ENCODE peak calls at places on chromosomes 3 and 15, in ten cellular contexts. T is tibial artery, N is OCI-LY7, B is endothelial cell of umbilical vein, Z is sigmoid colon, I is cardiac muscle cell, F is heart right ventricle, H is stomach, X is Peyer's patch, W is osteoblast. Q is an unnamed sample.

GRCh38 chr3:29004885-29005599 is 275.8 kb upstream of the RBMS3 start:
- DNase-seq in T (no peak), N (no peak), B (no peak), Z (no peak), I (no peak), F (no peak), H (no peak), X (no peak), W (no peak), Q (no peak)

GRCh38 chr3:58370407-58370806 is 37.7 kb downstream of the PXK start:
- DNase-seq in T (no peak), N (no peak), B (no peak), Z (no peak), I (no peak), F (no peak), H (no peak), X (no peak), W (no peak), Q (no peak)

GRCh38 chr3:81249540-81250029 is 511.9 kb downstream of the GBE1 start:
- DNase-seq in T (no peak), N (no peak), B (peak; percentile 54), Z (no peak), I (peak; percentile 29), F (no peak), H (no peak), X (no peak), W (no peak), Q (no peak)

GRCh38 chr15:40449275-40449674 is 8.5 kb downstream of the BAHD1 start:
- DNase-seq in T (no peak), N (no peak), B (no peak), Z (no peak), I (peak; percentile 40), F (no peak), H (no peak), X (no peak), W (peak; percentile 81), Q (no peak)

GRCh38 chr3:99711361-99711760 is 73.0 kb downstream of the COL8A1 start:
- DNase-seq in T (no peak), N (no peak), B (no peak), Z (no peak), I (no peak), F (no peak), H (no peak), X (no peak), W (no peak), Q (no peak)

GRCh38 chr3:170826047-170826446 is 43.9 kb downstream of the RPL22L1 start:
- DNase-seq in T (no peak), N (no peak), B (no peak), Z (no peak), I (no peak), F (no peak), H (no peak), X (no peak), W (peak; percentile 53), Q (no peak)

GRCh38 chr3:126434264-126434590 is 39.5 kb downstream of the CFAP100 start:
- DNase-seq in T (no peak), N (no peak), B (no peak), Z (peak; percentile 48), I (no peak), F (no peak), H (peak; percentile 20), X (peak; percentile 41), W (no peak), Q (peak; percentile 11)

GRCh38 chr3:188319569-188319968 is 165.6 kb downstream of the LPP start:
- DNase-seq in T (no peak), N (no peak), B (peak; percentile 38), Z (no peak), I (peak; percentile 33), F (no peak), H (no peak), X (no peak), W (peak; percentile 21), Q (no peak)

GRCh38 chr3:100927775-100928174 is 65.4 kb downstream of the ABI3BP start:
- DNase-seq in T (no peak), N (no peak), B (no peak), Z (no peak), I (no peak), F (no peak), H (no peak), X (no peak), W (no peak), Q (no peak)

GRCh38 chr3:28139967-28140634 is 101.3 kb upstream of the CMC1 start:
- DNase-seq in T (no peak), N (no peak), B (no peak), Z (no peak), I (peak; percentile 31), F (no peak), H (no peak), X (peak; percentile 46), W (no peak), Q (no peak)

GRCh38 chr3:136903899-136904298 is 41.9 kb downstream of the NCK1 start:
- DNase-seq in T (no peak), N (no peak), B (no peak), Z (no peak), I (no peak), F (no peak), H (no peak), X (no peak), W (no peak), Q (no peak)

GRCh38 chr3:136901391-136901790 is 39.4 kb downstream of the NCK1 start:
- DNase-seq in T (no peak), N (no peak), B (peak; percentile 76), Z (no peak), I (no peak), F (no peak), H (no peak), X (no peak), W (no peak), Q (no peak)

GRCh38 chr3:136899622-136900158 is 37.7 kb downstream of the NCK1 start:
- DNase-seq in T (no peak), N (no peak), B (peak; percentile 42), Z (no peak), I (peak; percentile 13), F (no peak), H (no peak), X (no peak), W (no peak), Q (no peak)

GRCh38 chr3:136898549-136898948 is 36.5 kb downstream of the NCK1 start:
- DNase-seq in T (no peak), N (no peak), B (peak; percentile 29), Z (no peak), I (no peak), F (no peak), H (no peak), X (no peak), W (no peak), Q (no peak)

GRCh38 chr3:136898954-136899353 is 36.9 kb downstream of the NCK1 start:
- DNase-seq in T (no peak), N (no peak), B (peak; percentile 39), Z (no peak), I (no peak), F (no peak), H (no peak), X (no peak), W (no peak), Q (no peak)
- H3K9me3 ChIP-seq in T (peaks cover 1% of the 10 kb centered on the region), N (peaks cover 56% of the 10 kb centered on the region), B (no peaks in the 10 kb centered on the region), Z (no peaks in the 10 kb centered on the region), I (no peaks in the 10 kb centered on the region), F (peaks cover 11% of the 10 kb centered on the region), H (no peaks in the 10 kb centered on the region), X (peaks cover 4% of the 10 kb centered on the region), W (no peaks in the 10 kb centered on the region), Q (no peaks in the 10 kb centered on the region)

GRCh38 chr3:143634427-143634826 is 213.8 kb downstream of the SLC9A9 start:
- DNase-seq in T (no peak), N (no peak), B (no peak), Z (no peak), I (no peak), F (no peak), H (no peak), X (no peak), W (no peak), Q (no peak)
- H3K9me3 ChIP-seq in T (peaks cover 6% of the 10 kb centered on the region), N (peaks cover 18% of the 10 kb centered on the region), B (no peaks in the 10 kb centered on the region), Z (peaks cover 3% of the 10 kb centered on the region), I (no peaks in the 10 kb centered on the region), F (peaks cover 18% of the 10 kb centered on the region), H (no peaks in the 10 kb centered on the region), X (peaks cover 4% of the 10 kb centered on the region), W (peaks cover 2% of the 10 kb centered on the region), Q (no peaks in the 10 kb centered on the region)

DNA sequence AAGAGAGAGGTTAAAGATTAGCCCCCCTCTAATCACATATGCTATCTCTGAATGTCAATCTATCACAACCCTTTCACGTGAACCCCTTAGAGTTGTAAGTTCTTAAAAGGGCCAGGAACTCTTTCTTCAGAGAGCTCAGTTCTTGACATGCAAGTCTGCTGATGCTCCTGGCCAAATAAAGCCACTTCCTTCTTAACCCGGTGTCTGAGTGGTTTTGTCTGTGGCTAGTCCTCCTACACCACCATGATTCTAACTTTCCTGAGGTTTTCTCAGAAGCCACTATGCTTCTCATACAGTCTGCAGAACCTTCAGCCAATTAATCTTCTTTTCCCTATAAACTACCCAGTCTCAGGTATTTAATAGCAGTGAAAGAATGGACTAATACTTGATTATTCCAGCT is 231.1 kb upstream of the CNTN6 start:
- DNase-seq in T (no peak), N (no peak), B (no peak), Z (no peak), I (no peak), F (no peak), H (no peak), X (no peak), W (no peak), Q (no peak)
- H3K9me3 ChIP-seq in T (no peaks in the 10 kb centered on the region), N (no peaks in the 10 kb centered on the region), B (peaks cover 2% of the 10 kb centered on the region), Z (no peaks in the 10 kb centered on the region), I (no peaks in the 10 kb centered on the region), F (no peaks in the 10 kb centered on the region), H (no peaks in the 10 kb centered on the region), X (no peaks in the 10 kb centered on the region), W (peaks cover 2% of the 10 kb centered on the region), Q (no peaks in the 10 kb centered on the region)

GRCh38 chr3:7875858-7876442 is 625.7 kb upstream of the LMCD1 start:
- DNase-seq in T (no peak), N (no peak), B (peak; percentile 74), Z (no peak), I (peak; percentile 54), F (no peak), H (no peak), X (no peak), W (no peak), Q (no peak)

GRCh38 chr3:7876741-7877297 is 624.8 kb upstream of the LMCD1 start:
- DNase-seq in T (no peak), N (peak; percentile 1), B (peak; percentile 92), Z (no peak), I (peak; percentile 8), F (no peak), H (no peak), X (no peak), W (no peak), Q (no peak)

GRCh38 chr3:7881946-7882345 is 619.7 kb upstream of the LMCD1 start:
- DNase-seq in T (no peak), N (no peak), B (no peak), Z (no peak), I (no peak), F (no peak), H (no peak), X (no peak), W (no peak), Q (no peak)

GRCh38 chr3:7877312-7877711 is 624.3 kb upstream of the LMCD1 start:
- DNase-seq in T (no peak), N (no peak), B (no peak), Z (no peak), I (peak; percentile 2), F (no peak), H (no peak), X (no peak), W (no peak), Q (no peak)

DNA sequence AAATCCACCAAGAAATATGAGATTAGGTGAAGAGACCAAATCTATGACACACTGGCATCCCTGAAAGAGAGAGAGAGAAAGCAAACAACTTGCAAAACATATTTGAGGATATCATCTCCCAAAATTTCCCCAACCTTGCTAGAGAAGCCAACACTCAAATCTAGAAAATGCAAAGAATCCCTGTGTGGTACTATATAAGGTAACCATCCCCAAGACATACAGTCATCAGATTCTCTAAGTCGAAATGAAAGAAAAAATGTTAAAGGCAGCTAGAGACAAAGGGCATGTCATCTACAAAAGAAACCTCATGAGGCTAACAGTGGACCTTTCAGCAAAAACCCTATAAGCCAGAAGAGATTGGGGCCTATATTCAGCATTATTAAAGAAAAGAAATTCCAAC is 622.1 kb upstream of the LMCD1 start:
- DNase-seq in T (no peak), N (no peak), B (no peak), Z (no peak), I (no peak), F (no peak), H (no peak), X (no peak), W (no peak), Q (no peak)
- H3K9me3 ChIP-seq in T (no peaks in the 10 kb centered on the region), N (no peaks in the 10 kb centered on the region), B (no peaks in the 10 kb centered on the region), Z (no peaks in the 10 kb centered on the region), I (no peaks in the 10 kb centered on the region), F (no peaks in the 10 kb centered on the region), H (no peaks in the 10 kb centered on the region), X (no peaks in the 10 kb centered on the region), W (peaks cover 2% of the 10 kb centered on the region), Q (no peaks in the 10 kb centered on the region)